ENCODE peak calls at places on chromosomes 4 and X, in seven cellular contexts. Z is GOT3; L is AG08396; E is CD4-positive, alpha-beta T cell; B is HT-29; V is GM20000; Q is left colon. A is an unnamed sample.

GRCh38 chrX:48958635-48959094 is 1.3 kb upstream of the OTUD5 start:
- DNase-seq in Z (peak), L (peak), E (no peak), B (peak), V (no peak), Q (peak), A (peak)

GRCh38 chr4:98568896-98569663 is 89.3 kb downstream of the TSPAN5 start:
- DNase-seq in Z (no peak), L (no peak), E (no peak), B (no peak), V (no peak), Q (no peak), A (no peak)

GRCh38 chr4:105092768-105093167 is 53.9 kb upstream of the TET2 start:
- DNase-seq in Z (no peak), L (no peak), E (no peak), B (no peak), V (no peak), Q (no peak), A (no peak)

GRCh38 chr4:168666531-168666930 is 169.7 kb downstream of the PALLD start:
- DNase-seq in Z (no peak), L (peak), E (no peak), B (no peak), V (no peak), Q (no peak), A (peak)

GRCh38 chrX:39653656-39654055 is 444.1 kb downstream of the BCOR start:
- DNase-seq in Z (no peak), L (no peak), E (no peak), B (no peak), V (no peak), Q (no peak), A (no peak)

GRCh38 chr4:113962719-113963274 is 16.6 kb downstream of the ARSJ start:
- DNase-seq in Z (no peak), L (no peak), E (no peak), B (no peak), V (no peak), Q (no peak), A (no peak)

GRCh38 chrX:38654302-38654701 is 93.0 kb downstream of the TSPAN7 start:
- DNase-seq in Z (no peak), L (peak), E (no peak), B (peak), V (no peak), Q (no peak), A (peak)

GRCh38 chrX:44572340-44572938 is 29.8 kb upstream of the FUNDC1 start:
- DNase-seq in Z (no peak), L (no peak), E (no peak), B (no peak), V (no peak), Q (no peak), A (no peak)

A was measured in mammary epithelial cell.